ENCODE peak calls at places on chromosome 11, in four cellular contexts. W is right lobe of liver, R is HT1080, J is T-helper 2 cell. P is an unnamed sample.

GRCh38 chr11:61055776-61056175 is 46.5 kb upstream of the CD5 start:
- DNase-seq in W (no peak), R (no peak), J (no peak), P (no peak)

GRCh38 chr11:128559496-128560103 is 27.8 kb downstream of the ETS1 start:
- DNase-seq in W (no peak), R (no peak), J (no peak), P (peak; percentile 26)

GRCh38 chr11:33701302-33701701 is 676 bp upstream of the C11orf91 start:
- DNase-seq in W (no peak), R (peak; percentile 66), J (no peak), P (no peak)

GRCh38 chr11:64787526-64788320 is 9.4 kb upstream of the SF1 start:
- DNase-seq in W (peak; percentile 75), R (peak; percentile 35), J (peak; percentile 41), P (peak; percentile 47)

GRCh38 chr11:105612766-105613165 is 2.9 kb downstream of the GRIA4 start:
- DNase-seq in W (no peak), R (no peak), J (no peak), P (no peak)

GRCh38 chr11:1238767-1239595 is 16.1 kb downstream of the MUC5B start:
- DNase-seq in W (peak; percentile 80), R (no peak), J (no peak), P (no peak)

GRCh38 chr11:81005595-81005994 is 1564.8 kb upstream of the TENM4 start:
- DNase-seq in W (no peak), R (peak; percentile 89), J (no peak), P (no peak)

GRCh38 chr11:123454060-123454651 is 24.1 kb downstream of the GRAMD1B start:
- DNase-seq in W (no peak), R (peak; percentile 99), J (peak; percentile 49), P (peak; percentile 25)

GRCh38 chr11:2387266-2387982 is 10.3 kb downstream of the CD81 start:
- DNase-seq in W (no peak), R (no peak), J (no peak), P (no peak)

GRCh38 chr11:45470151-45471001 is 184.2 kb upstream of the SYT13 start:
- DNase-seq in W (no peak), R (peak; percentile 25), J (no peak), P (peak; percentile 71)

GRCh38 chr11:115256326-115257197 is 247.7 kb downstream of the CADM1 start:
- DNase-seq in W (no peak), R (no peak), J (no peak), P (no peak)

GRCh38 chr11:95767498-95767897 is 22.1 kb downstream of the FAM76B start:
- DNase-seq in W (no peak), R (peak; percentile 24), J (no peak), P (no peak)

GRCh38 chr11:4684631-4685285 is 12.9 kb downstream of the OR51E2 start:
- DNase-seq in W (no peak), R (no peak), J (no peak), P (no peak)